ENCODE peak calls at places on chromosomes 7 and 10, in nine cellular contexts. One of them, this sample, is unnamed.
A peak's percentile ranks its signal among the peaks of the same experiment; 100 is the strongest.

GRCh38 chr7:22865607-22865970 is 42.9 kb upstream of the TOMM7 start:
- DNase-seq in A549: no peak
- DNase-seq in kidney epithelial cell: no peak
- DNase-seq in BE2C: no peak
- DNase-seq in EL: peak; percentile 49
- DNase-seq in mesenchymal stem cell: no peak
- DNase-seq in B cell: no peak
- DNase-seq in tibial nerve: no peak
- DNase-seq in astrocyte of the cerebellum: no peak
- DNase-seq in this sample: no peak

GRCh38 chr7:114629762-114630161 is 215.1 kb downstream of the FOXP2 start:
- DNase-seq in A549: no peak
- DNase-seq in kidney epithelial cell: no peak
- DNase-seq in BE2C: no peak
- DNase-seq in EL: no peak
- DNase-seq in mesenchymal stem cell: no peak
- DNase-seq in B cell: no peak
- DNase-seq in tibial nerve: no peak
- DNase-seq in astrocyte of the cerebellum: no peak
- DNase-seq in this sample: no peak

GRCh38 chr7:88337556-88337955 is 30.9 kb upstream of the STEAP4 start:
- DNase-seq in A549: no peak
- DNase-seq in kidney epithelial cell: no peak
- DNase-seq in BE2C: no peak
- DNase-seq in EL: peak; percentile 22
- DNase-seq in mesenchymal stem cell: peak; percentile 33
- DNase-seq in B cell: no peak
- DNase-seq in tibial nerve: no peak
- DNase-seq in astrocyte of the cerebellum: peak; percentile 20
- DNase-seq in this sample: no peak

GRCh38 chr10:124515244-124515970 is 53.8 kb downstream of the LHPP start:
- DNase-seq in A549: no peak
- DNase-seq in kidney epithelial cell: no peak
- DNase-seq in BE2C: no peak
- DNase-seq in EL: no peak
- DNase-seq in mesenchymal stem cell: no peak
- DNase-seq in B cell: no peak
- DNase-seq in tibial nerve: no peak
- DNase-seq in astrocyte of the cerebellum: no peak
- DNase-seq in this sample: no peak

GRCh38 chr10:71078454-71079145 is 133.8 kb upstream of the UNC5B start:
- DNase-seq in A549: no peak
- DNase-seq in kidney epithelial cell: no peak
- DNase-seq in BE2C: no peak
- DNase-seq in EL: no peak
- DNase-seq in mesenchymal stem cell: no peak
- DNase-seq in B cell: no peak
- DNase-seq in tibial nerve: no peak
- DNase-seq in astrocyte of the cerebellum: no peak
- DNase-seq in this sample: peak; percentile 13

GRCh38 chr7:103944230-103944900 is 45.1 kb downstream of the RELN start:
- DNase-seq in A549: no peak
- DNase-seq in kidney epithelial cell: no peak
- DNase-seq in BE2C: no peak
- DNase-seq in EL: no peak
- DNase-seq in mesenchymal stem cell: no peak
- DNase-seq in B cell: no peak
- DNase-seq in tibial nerve: no peak
- DNase-seq in astrocyte of the cerebellum: no peak
- DNase-seq in this sample: no peak

GRCh38 chr10:128630787-128631252 is 504.6 kb upstream of the MKI67 start:
- DNase-seq in A549: no peak
- DNase-seq in kidney epithelial cell: no peak
- DNase-seq in BE2C: no peak
- DNase-seq in EL: no peak
- DNase-seq in mesenchymal stem cell: no peak
- DNase-seq in B cell: no peak
- DNase-seq in tibial nerve: no peak
- DNase-seq in astrocyte of the cerebellum: peak; percentile 16
- DNase-seq in this sample: peak; percentile 16

GRCh38 chr7:50142421-50143113 is 49.5 kb upstream of the ZPBP start:
- DNase-seq in A549: peak; percentile 40
- DNase-seq in kidney epithelial cell: no peak
- DNase-seq in BE2C: no peak
- DNase-seq in EL: peak; percentile 16
- DNase-seq in mesenchymal stem cell: peak; percentile 41
- DNase-seq in B cell: peak; percentile 53
- DNase-seq in tibial nerve: no peak
- DNase-seq in astrocyte of the cerebellum: peak; percentile 24
- DNase-seq in this sample: no peak

GRCh38 chr10:112287844-112288243 is 4.6 kb downstream of the TECTB start:
- DNase-seq in A549: no peak
- DNase-seq in kidney epithelial cell: no peak
- DNase-seq in BE2C: peak; percentile 59
- DNase-seq in EL: no peak
- DNase-seq in mesenchymal stem cell: no peak
- DNase-seq in B cell: no peak
- DNase-seq in tibial nerve: no peak
- DNase-seq in astrocyte of the cerebellum: no peak
- DNase-seq in this sample: no peak

GRCh38 chr10:63007112-63007511 is 126.0 kb upstream of the NRBF2 start:
- DNase-seq in A549: no peak
- DNase-seq in kidney epithelial cell: no peak
- DNase-seq in BE2C: no peak
- DNase-seq in EL: no peak
- DNase-seq in mesenchymal stem cell: no peak
- DNase-seq in B cell: no peak
- DNase-seq in tibial nerve: no peak
- DNase-seq in astrocyte of the cerebellum: no peak
- DNase-seq in this sample: no peak

GRCh38 chr7:130476287-130477001 is 15.4 kb upstream of the MEST start:
- DNase-seq in A549: no peak
- DNase-seq in kidney epithelial cell: no peak
- DNase-seq in BE2C: no peak
- DNase-seq in EL: no peak
- DNase-seq in mesenchymal stem cell: no peak
- DNase-seq in B cell: no peak
- DNase-seq in tibial nerve: no peak
- DNase-seq in astrocyte of the cerebellum: peak; percentile 33
- DNase-seq in this sample: no peak

GRCh38 chr7:30734497-30734896 is 17.4 kb upstream of the INMT start:
- DNase-seq in A549: no peak
- DNase-seq in kidney epithelial cell: no peak
- DNase-seq in BE2C: no peak
- DNase-seq in EL: no peak
- DNase-seq in mesenchymal stem cell: no peak
- DNase-seq in B cell: no peak
- DNase-seq in tibial nerve: no peak
- DNase-seq in astrocyte of the cerebellum: no peak
- DNase-seq in this sample: no peak

GRCh38 chr7:23546897-23547572 is 15.3 kb upstream of the TRA2A start:
- DNase-seq in A549: peak; percentile 93
- DNase-seq in kidney epithelial cell: peak; percentile 74
- DNase-seq in BE2C: peak; percentile 70
- DNase-seq in EL: peak; percentile 91
- DNase-seq in mesenchymal stem cell: peak; percentile 90
- DNase-seq in B cell: peak; percentile 75
- DNase-seq in tibial nerve: peak; percentile 88
- DNase-seq in astrocyte of the cerebellum: peak; percentile 91
- DNase-seq in this sample: peak; percentile 79

GRCh38 chr7:1811850-1812692 is 142.0 kb downstream of the ELFN1 start:
- DNase-seq in A549: peak; percentile 27
- DNase-seq in kidney epithelial cell: no peak
- DNase-seq in BE2C: no peak
- DNase-seq in EL: no peak
- DNase-seq in mesenchymal stem cell: no peak
- DNase-seq in B cell: no peak
- DNase-seq in tibial nerve: no peak
- DNase-seq in astrocyte of the cerebellum: no peak
- DNase-seq in this sample: peak; percentile 94

GRCh38 chr7:100476903-100477870 is 1.8 kb downstream of the TSC22D4 start:
- DNase-seq in A549: no peak
- DNase-seq in kidney epithelial cell: no peak
- DNase-seq in BE2C: peak; percentile 51
- DNase-seq in EL: peak; percentile 31
- DNase-seq in mesenchymal stem cell: no peak
- DNase-seq in B cell: no peak
- DNase-seq in tibial nerve: no peak
- DNase-seq in astrocyte of the cerebellum: no peak
- DNase-seq in this sample: peak; percentile 86

GRCh38 chr7:55100172-55100961 is 81.5 kb downstream of the EGFR start:
- DNase-seq in A549: no peak
- DNase-seq in kidney epithelial cell: no peak
- DNase-seq in BE2C: peak; percentile 56
- DNase-seq in EL: no peak
- DNase-seq in mesenchymal stem cell: no peak
- DNase-seq in B cell: no peak
- DNase-seq in tibial nerve: peak; percentile 86
- DNase-seq in astrocyte of the cerebellum: no peak
- DNase-seq in this sample: no peak

GRCh38 chr7:159075563-159076238 is 69.0 kb downstream of the VIPR2 start:
- DNase-seq in A549: no peak
- DNase-seq in kidney epithelial cell: no peak
- DNase-seq in BE2C: no peak
- DNase-seq in EL: no peak
- DNase-seq in mesenchymal stem cell: no peak
- DNase-seq in B cell: no peak
- DNase-seq in tibial nerve: no peak
- DNase-seq in astrocyte of the cerebellum: no peak
- DNase-seq in this sample: peak; percentile 12

GRCh38 chr7:22782616-22783232 is 39.9 kb downstream of the TOMM7 start:
- DNase-seq in A549: peak; percentile 65
- DNase-seq in kidney epithelial cell: no peak
- DNase-seq in BE2C: peak; percentile 81
- DNase-seq in EL: peak; percentile 75
- DNase-seq in mesenchymal stem cell: peak; percentile 54
- DNase-seq in B cell: peak; percentile 81
- DNase-seq in tibial nerve: peak; percentile 71
- DNase-seq in astrocyte of the cerebellum: no peak
- DNase-seq in this sample: peak; percentile 86

GRCh38 chr10:34181545-34182300 is 633.4 kb downstream of the PARD3 start:
- DNase-seq in A549: peak; percentile 10
- DNase-seq in kidney epithelial cell: no peak
- DNase-seq in BE2C: peak; percentile 88
- DNase-seq in EL: no peak
- DNase-seq in mesenchymal stem cell: peak; percentile 68
- DNase-seq in B cell: no peak
- DNase-seq in tibial nerve: no peak
- DNase-seq in astrocyte of the cerebellum: no peak
- DNase-seq in this sample: no peak

GRCh38 chr7:50349399-50349798 is 44.9 kb downstream of the IKZF1 start:
- DNase-seq in A549: no peak
- DNase-seq in kidney epithelial cell: no peak
- DNase-seq in BE2C: no peak
- DNase-seq in EL: no peak
- DNase-seq in mesenchymal stem cell: no peak
- DNase-seq in B cell: no peak
- DNase-seq in tibial nerve: no peak
- DNase-seq in astrocyte of the cerebellum: no peak
- DNase-seq in this sample: no peak

GRCh38 chr7:151694828-151695580 is 175.3 kb upstream of the RHEB start:
- DNase-seq in A549: peak; percentile 45
- DNase-seq in kidney epithelial cell: no peak
- DNase-seq in BE2C: no peak
- DNase-seq in EL: peak; percentile 45
- DNase-seq in mesenchymal stem cell: no peak
- DNase-seq in B cell: no peak
- DNase-seq in tibial nerve: no peak
- DNase-seq in astrocyte of the cerebellum: no peak
- DNase-seq in this sample: peak; percentile 46

GRCh38 chr10:62735464-62736188 is 68.9 kb upstream of the ADO start:
- DNase-seq in A549: peak; percentile 7
- DNase-seq in kidney epithelial cell: no peak
- DNase-seq in BE2C: no peak
- DNase-seq in EL: peak; percentile 60
- DNase-seq in mesenchymal stem cell: peak; percentile 83
- DNase-seq in B cell: peak; percentile 43
- DNase-seq in tibial nerve: no peak
- DNase-seq in astrocyte of the cerebellum: no peak
- DNase-seq in this sample: no peak

GRCh38 chr10:4246881-4247358 is 461.9 kb upstream of the KLF6 start:
- DNase-seq in A549: no peak
- DNase-seq in kidney epithelial cell: no peak
- DNase-seq in BE2C: no peak
- DNase-seq in EL: peak; percentile 91
- DNase-seq in mesenchymal stem cell: peak; percentile 91
- DNase-seq in B cell: no peak
- DNase-seq in tibial nerve: no peak
- DNase-seq in astrocyte of the cerebellum: peak; percentile 83
- DNase-seq in this sample: no peak

GRCh38 chr10:84236807-84237198 is 4.5 kb downstream of the LRIT1 start:
- DNase-seq in A549: no peak
- DNase-seq in kidney epithelial cell: no peak
- DNase-seq in BE2C: no peak
- DNase-seq in EL: no peak
- DNase-seq in mesenchymal stem cell: no peak
- DNase-seq in B cell: no peak
- DNase-seq in tibial nerve: no peak
- DNase-seq in astrocyte of the cerebellum: no peak
- DNase-seq in this sample: no peak

GRCh38 chr7:94409561-94409960 is 14.9 kb downstream of the COL1A2 start:
- DNase-seq in A549: no peak
- DNase-seq in kidney epithelial cell: no peak
- DNase-seq in BE2C: no peak
- DNase-seq in EL: no peak
- DNase-seq in mesenchymal stem cell: no peak
- DNase-seq in B cell: no peak
- DNase-seq in tibial nerve: no peak
- DNase-seq in astrocyte of the cerebellum: no peak
- DNase-seq in this sample: no peak

GRCh38 chr10:22086730-22087364 is 83.3 kb upstream of the DNAJC1 start:
- DNase-seq in A549: peak; percentile 44
- DNase-seq in kidney epithelial cell: no peak
- DNase-seq in BE2C: peak; percentile 47
- DNase-seq in EL: peak; percentile 50
- DNase-seq in mesenchymal stem cell: peak; percentile 79
- DNase-seq in B cell: no peak
- DNase-seq in tibial nerve: peak; percentile 92
- DNase-seq in astrocyte of the cerebellum: peak; percentile 66
- DNase-seq in this sample: peak; percentile 47

GRCh38 chr10:100979821-100980272 is 7.5 kb downstream of the MRPL43 start:
- DNase-seq in A549: no peak
- DNase-seq in kidney epithelial cell: no peak
- DNase-seq in BE2C: no peak
- DNase-seq in EL: no peak
- DNase-seq in mesenchymal stem cell: no peak
- DNase-seq in B cell: no peak
- DNase-seq in tibial nerve: no peak
- DNase-seq in astrocyte of the cerebellum: no peak
- DNase-seq in this sample: peak; percentile 18

This sample was measured in H7.